ENCODE peak calls at places on chromosomes 1 and 21, in four cellular contexts. W, N, F and I are unnamed samples.

GRCh38 chr1:212699839-212700596 is at the start of gene BATF3:
- DNase-seq in W (peak; percentile 67), N (peak; percentile 69), F (no peak), I (no peak)

GRCh38 chr1:99580451-99580850 is 65.5 kb upstream of the PALMD start:
- DNase-seq in W (no peak), N (peak; percentile 62), F (no peak), I (no peak)

GRCh38 chr1:205543351-205544305 is 39.2 kb downstream of the CDK18 start:
- DNase-seq in W (peak; percentile 94), N (peak; percentile 95), F (peak; percentile 99), I (no peak)

GRCh38 chr1:46406881-46407608 is 12.9 kb downstream of the FAAH start:
- DNase-seq in W (peak; percentile 49), N (peak; percentile 33), F (no peak), I (no peak)

GRCh38 chr1:229117664-229118300 is 153.1 kb upstream of the RAB4A start:
- DNase-seq in W (no peak), N (peak; percentile 64), F (peak; percentile 68), I (no peak)

GRCh38 chr21:29787011-29787909 is 152.5 kb downstream of the GRIK1 start:
- DNase-seq in W (no peak), N (no peak), F (no peak), I (no peak)

GRCh38 chr1:30190481-30191153 is 532.8 kb downstream of the MATN1 start:
- DNase-seq in W (no peak), N (no peak), F (no peak), I (no peak)

GRCh38 chr1:67367370-67368345 is 60.0 kb downstream of the IL12RB2 start:
- DNase-seq in W (no peak), N (peak; percentile 6), F (no peak), I (no peak)

GRCh38 chr1:98940680-98941079 is 64.0 kb downstream of the PLPPR5 start:
- DNase-seq in W (no peak), N (peak; percentile 88), F (peak; percentile 47), I (no peak)

GRCh38 chr1:172978595-172978994 is 72.1 kb downstream of the TNFSF18 start:
- DNase-seq in W (no peak), N (no peak), F (peak; percentile 44), I (no peak)

GRCh38 chr1:59367269-59368006 is 70.5 kb downstream of the FGGY start:
- DNase-seq in W (peak; percentile 34), N (peak; percentile 93), F (no peak), I (no peak)

GRCh38 chr21:45202344-45202743 is 85.4 kb downstream of the POFUT2 start:
- DNase-seq in W (no peak), N (no peak), F (no peak), I (no peak)

GRCh38 chr21:45207839-45208626 is 79.7 kb downstream of the POFUT2 start:
- DNase-seq in W (no peak), N (no peak), F (no peak), I (no peak)

GRCh38 chr21:45203983-45204382 is 83.7 kb downstream of the POFUT2 start:
- DNase-seq in W (no peak), N (no peak), F (no peak), I (no peak)

GRCh38 chr21:45202889-45203288 is 84.8 kb downstream of the POFUT2 start:
- DNase-seq in W (no peak), N (no peak), F (no peak), I (no peak)

DNA sequence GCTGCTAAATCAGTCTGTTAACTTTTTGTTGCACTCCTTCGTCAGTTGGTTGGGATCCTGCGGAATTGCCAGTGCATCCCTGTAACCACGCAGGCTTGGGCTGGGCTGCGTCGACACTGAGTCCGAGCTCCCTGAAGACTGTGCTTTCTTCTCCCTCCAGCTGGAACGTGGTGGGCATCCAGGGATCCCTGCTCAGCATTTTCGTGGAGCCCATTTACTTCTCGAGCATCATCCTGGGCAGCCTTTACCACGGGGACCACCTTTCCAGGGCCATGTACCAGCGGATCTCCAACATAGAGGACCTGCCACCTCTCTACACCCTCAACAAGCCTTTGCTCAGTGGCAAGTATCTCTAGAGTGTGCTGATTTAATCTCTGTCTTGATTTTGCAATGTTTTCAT is 83.3 kb downstream of the POFUT2 start:
- DNase-seq in W (no peak), N (no peak), F (no peak), I (no peak)
- H3K9ac ChIP-seq in W (no peak overlapping the region), N (no peak overlapping the region), F (no peak overlapping the region), I (no peak overlapping the region)

DNA sequence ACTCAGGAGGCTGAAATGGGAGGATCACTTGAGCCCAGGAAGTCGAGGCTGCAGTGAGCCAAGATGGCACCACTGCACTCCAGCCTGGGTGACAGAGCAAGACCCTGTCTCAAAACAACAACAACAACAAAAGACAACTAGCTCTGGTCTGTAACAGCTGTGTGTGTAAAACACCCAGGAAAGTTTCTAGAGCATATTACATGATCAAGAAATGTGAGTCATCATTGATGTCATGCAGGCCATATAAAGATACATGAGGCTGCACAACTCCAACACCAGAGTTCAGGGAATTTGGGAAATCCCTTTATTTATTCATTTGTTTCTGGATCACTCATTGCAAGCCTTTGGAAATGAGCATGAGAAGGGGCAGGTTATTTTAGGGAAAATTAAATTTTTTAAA is 50.4 kb upstream of the CTPS1 start:
- DNase-seq in W (no peak), N (peak; percentile 41), F (no peak), I (no peak)
- TF ChIP-seq EZH2phosphoT487 in W (no peak), N (no peak), F (no peak), I (no peak)

GRCh38 chr1:89607888-89608626 is 24.9 kb upstream of the LRRC8C start:
- DNase-seq in W (no peak), N (peak; percentile 83), F (no peak), I (no peak)
- H3K4me1 ChIP-seq in W (no peaks in the 10 kb centered on the region), N (peaks cover 52% of the 10 kb centered on the region), F (peaks cover 30% of the 10 kb centered on the region), I (no peaks in the 10 kb centered on the region)

GRCh38 chr1:184664042-184664659 is 90.5 kb downstream of the EDEM3 start:
- DNase-seq in W (peak; percentile 94), N (peak; percentile 84), F (peak; percentile 69), I (peak; percentile 80)
- H3K9ac ChIP-seq in W (no peak overlapping the region), N (peak overlapping the region; percentile 37), F (peak overlapping the region; percentile 34), I (peak overlapping the region; percentile 14)

GRCh38 chr1:202140833-202141232 is 3.7 kb downstream of the ARL8A start:
- DNase-seq in W (no peak), N (no peak), F (no peak), I (no peak)

GRCh38 chr1:202144510-202145324 is at the start of gene ARL8A:
- DNase-seq in W (peak; percentile 87), N (peak; percentile 80), F (peak; percentile 49), I (peak; percentile 67)

GRCh38 chr1:202143768-202144509 is 598 bp downstream of the ARL8A start:
- DNase-seq in W (peak; percentile 62), N (peak; percentile 60), F (no peak), I (peak; percentile 33)

GRCh38 chr1:202145325-202146140 is 996 bp upstream of the ARL8A start:
- DNase-seq in W (no peak), N (peak; percentile 29), F (no peak), I (peak; percentile 46)

DNA sequence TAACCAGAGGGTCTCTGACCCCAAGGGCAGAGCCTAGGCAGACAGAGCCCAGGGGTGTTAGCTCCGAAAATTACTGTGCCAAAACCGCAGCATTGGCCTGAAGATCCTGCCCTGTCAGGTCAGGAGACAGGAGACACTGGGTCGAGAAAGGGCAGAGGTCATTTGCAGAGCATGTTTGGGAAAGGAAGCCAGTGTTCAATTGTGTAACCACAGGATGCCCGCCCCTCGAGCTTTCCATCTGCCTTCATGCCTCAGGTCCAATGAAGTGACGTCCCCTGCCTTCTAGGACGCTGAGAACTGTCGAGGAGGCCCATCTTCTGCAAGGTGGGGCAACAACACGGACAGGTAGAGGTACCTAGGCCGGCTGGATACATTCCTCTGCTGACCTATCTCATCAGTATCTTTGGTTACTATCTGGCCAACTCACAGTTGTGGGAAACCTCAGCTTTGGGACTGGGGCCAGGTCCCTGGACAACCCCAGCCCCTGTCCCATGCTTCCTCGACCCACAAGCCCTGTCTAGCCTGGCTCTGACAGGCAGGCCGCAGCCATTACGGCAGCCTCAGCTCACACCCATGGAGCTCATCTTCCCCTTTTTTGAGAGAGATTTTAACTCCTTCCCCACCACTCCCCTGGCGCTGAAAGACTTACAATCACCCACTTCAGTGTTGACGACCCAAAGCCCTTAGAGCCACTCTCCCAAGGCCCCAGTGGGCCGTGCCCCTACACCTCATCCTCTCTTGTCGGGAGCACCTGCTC is 1.3 kb downstream of the ARL8A start:
- DNase-seq in W (no peak), N (peak; percentile 53), F (peak; percentile 22), I (peak; percentile 42)
- TF ChIP-seq EZH2phosphoT487 in W (no peak), N (no peak), F (no peak), I (no peak)

GRCh38 chr1:160652924-160653619 is 6.2 kb upstream of the SLAMF1 start:
- DNase-seq in W (no peak), N (no peak), F (no peak), I (no peak)
- H3K4me1 ChIP-seq in W (peaks cover 11% of the 10 kb centered on the region), N (no peaks in the 10 kb centered on the region), F (no peaks in the 10 kb centered on the region), I (peaks cover 11% of the 10 kb centered on the region)

GRCh38 chr1:28811766-28812668 is at the start of gene OPRD1:
- DNase-seq in W (peak; percentile 75), N (peak; percentile 23), F (no peak), I (no peak)
- H3K9ac ChIP-seq in W (no peak within 1 kb of the TSS), N (no peak within 1 kb of the TSS), F (no peak within 1 kb of the TSS), I (no peak within 1 kb of the TSS)